ENCODE peak calls at places on chromosomes 6 and 20, in seven cellular contexts. C is DND-41, M is neural progenitor cell, E is HCT116, U is PC-3, Z is hepatocyte, N is IMR-90. O is an unnamed sample.

GRCh38 chr6:137155830-137156229 is 17.6 kb downstream of the IL22RA2 start:
- DNase-seq in C (peak), N (no peak), M (no peak), Z (no peak), U (peak), E (no peak), O (peak)

GRCh38 chr6:41000248-41000647 is 38.8 kb downstream of the UNC5CL start:
- DNase-seq in C (no peak), U (no peak), E (no peak), N (no peak), M (no peak), Z (no peak), O (no peak)

GRCh38 chr6:37496951-37497885 is 2.5 kb downstream of the CCDC167 start:
- DNase-seq in N (no peak), E (no peak), M (no peak), U (no peak), C (no peak), Z (no peak), O (no peak)

GRCh38 chr6:113385020-113385431 is 472.1 kb upstream of the MARCKS start:
- DNase-seq in U (peak), C (no peak), Z (no peak), M (no peak), E (no peak), N (peak), O (peak)

GRCh38 chr6:150119256-150119655 is 23.6 kb upstream of the PPP1R14C start:
- DNase-seq in C (peak), U (no peak), N (no peak), M (no peak), Z (no peak), E (no peak), O (peak)

GRCh38 chr6:34990971-34991560 is 102.0 kb downstream of the ANKS1A start:
- DNase-seq in U (peak), N (peak), M (no peak), E (no peak), C (no peak), Z (no peak), O (peak)

GRCh38 chr6:161721511-161721910 is 447.6 kb upstream of the AGPAT4 start:
- DNase-seq in N (no peak), C (no peak), Z (no peak), M (peak), E (no peak), U (no peak), O (no peak)

GRCh38 chr6:117919775-117920492 is 12.9 kb downstream of the SLC35F1 start:
- DNase-seq in E (no peak), N (no peak), C (no peak), M (peak), U (no peak), Z (peak), O (no peak)

GRCh38 chr6:2376429-2377355 is 131.3 kb upstream of the GMDS start:
- DNase-seq in M (no peak), E (peak), C (no peak), Z (peak), U (peak), N (peak), O (peak)

GRCh38 chr6:28167068-28167467 is 25.4 kb downstream of the ZKSCAN8 start:
- DNase-seq in Z (no peak), C (no peak), M (no peak), U (peak), E (no peak), N (peak), O (peak)

GRCh38 chr6:37302086-37302686 is 44.2 kb upstream of the TMEM217 start:
- DNase-seq in N (no peak), C (peak), Z (no peak), M (no peak), E (no peak), U (no peak), O (no peak)

GRCh38 chr6:137677714-137678113 is 183.5 kb upstream of the OLIG3 start:
- DNase-seq in N (no peak), C (no peak), U (no peak), M (no peak), E (no peak), Z (no peak), O (no peak)

GRCh38 chr6:165081944-165082532 is 227.4 kb downstream of the C6orf118 start:
- DNase-seq in M (no peak), N (no peak), E (no peak), Z (no peak), U (no peak), C (no peak), O (no peak)

GRCh38 chr6:139534472-139535115 is 160.1 kb upstream of the CITED2 start:
- DNase-seq in E (no peak), U (no peak), C (no peak), M (no peak), N (no peak), Z (no peak), O (no peak)

GRCh38 chr6:6856538-6857523 is 250.9 kb upstream of the RREB1 start:
- DNase-seq in U (peak), E (no peak), C (peak), M (peak), Z (peak), N (peak), O (no peak)

GRCh38 chr20:9059931-9060330 is 9.0 kb upstream of the PLCB4 start:
- DNase-seq in M (no peak), E (no peak), U (peak), C (no peak), N (peak), Z (no peak), O (peak)

GRCh38 chr20:44646641-44647274 is 4.7 kb downstream of the ADA start:
- DNase-seq in Z (no peak), C (peak), M (no peak), U (peak), E (no peak), N (peak), O (peak)

GRCh38 chr6:159098636-159099106 is 53.9 kb upstream of the TAGAP start:
- DNase-seq in U (no peak), E (no peak), M (no peak), N (no peak), C (no peak), Z (no peak), O (no peak)

GRCh38 chr6:54114991-54115390 is 3.7 kb downstream of the MLIP start:
- DNase-seq in E (no peak), M (no peak), N (no peak), C (no peak), Z (no peak), U (no peak), O (no peak)

GRCh38 chr20:62381842-62382241 is 5.1 kb upstream of the RPS21 start:
- DNase-seq in C (no peak), N (no peak), Z (no peak), U (no peak), M (no peak), E (no peak), O (no peak)

GRCh38 chr20:16846011-16846410 is 97.9 kb downstream of the OTOR start:
- DNase-seq in U (no peak), N (peak), Z (no peak), M (no peak), E (no peak), C (no peak), O (peak)

GRCh38 chr6:107118976-107119375 is 3.7 kb upstream of the BEND3 start:
- DNase-seq in U (no peak), N (no peak), C (peak), Z (no peak), E (no peak), M (no peak), O (no peak)

GRCh38 chr20:1196634-1197033 is 6.6 kb upstream of the C20orf202 start:
- DNase-seq in Z (no peak), N (no peak), M (no peak), U (no peak), E (no peak), C (no peak), O (no peak)

GRCh38 chr6:137261393-137262154 is 42.4 kb upstream of the IFNGR1 start:
- DNase-seq in U (peak), N (peak), M (no peak), Z (peak), E (no peak), C (no peak), O (peak)

GRCh38 chr6:33623895-33624381 is 2.8 kb downstream of the ITPR3 start:
- DNase-seq in Z (no peak), U (no peak), M (no peak), C (no peak), N (no peak), E (no peak), O (no peak)

GRCh38 chr20:38883081-38883980 is 42.9 kb upstream of the FAM83D start:
- DNase-seq in U (no peak), N (peak), E (no peak), M (no peak), C (no peak), Z (no peak), O (no peak)

GRCh38 chr6:138386897-138387296 is 9.2 kb downstream of the SMIM28 start:
- DNase-seq in E (no peak), C (no peak), N (no peak), M (no peak), U (no peak), Z (no peak), O (no peak)

GRCh38 chr6:137571854-137572253 is 77.7 kb upstream of the OLIG3 start:
- DNase-seq in C (peak), N (peak), E (peak), Z (peak), U (peak), M (peak), O (no peak)

GRCh38 chr6:99241905-99242534 is 107.5 kb downstream of the FAXC start:
- DNase-seq in E (peak), M (peak), Z (peak), N (peak), C (peak), U (peak), O (peak)

GRCh38 chr20:62768815-62769287 is 27.4 kb upstream of the MRGBP start:
- DNase-seq in Z (peak), C (no peak), E (no peak), U (no peak), N (peak), M (no peak), O (peak)

GRCh38 chr6:6851059-6851658 is 256.6 kb upstream of the RREB1 start:
- DNase-seq in Z (peak), C (no peak), U (peak), M (no peak), N (peak), E (peak), O (peak)

GRCh38 chr6:170291271-170292110 is 613 bp upstream of the DLL1 start:
- DNase-seq in U (peak), C (peak), E (no peak), M (peak), N (no peak), Z (peak), O (no peak)

GRCh38 chr6:63943826-63944225 is 308.2 kb downstream of the PHF3 start:
- DNase-seq in N (no peak), M (peak), C (no peak), U (no peak), Z (no peak), E (no peak), O (no peak)

DNA sequence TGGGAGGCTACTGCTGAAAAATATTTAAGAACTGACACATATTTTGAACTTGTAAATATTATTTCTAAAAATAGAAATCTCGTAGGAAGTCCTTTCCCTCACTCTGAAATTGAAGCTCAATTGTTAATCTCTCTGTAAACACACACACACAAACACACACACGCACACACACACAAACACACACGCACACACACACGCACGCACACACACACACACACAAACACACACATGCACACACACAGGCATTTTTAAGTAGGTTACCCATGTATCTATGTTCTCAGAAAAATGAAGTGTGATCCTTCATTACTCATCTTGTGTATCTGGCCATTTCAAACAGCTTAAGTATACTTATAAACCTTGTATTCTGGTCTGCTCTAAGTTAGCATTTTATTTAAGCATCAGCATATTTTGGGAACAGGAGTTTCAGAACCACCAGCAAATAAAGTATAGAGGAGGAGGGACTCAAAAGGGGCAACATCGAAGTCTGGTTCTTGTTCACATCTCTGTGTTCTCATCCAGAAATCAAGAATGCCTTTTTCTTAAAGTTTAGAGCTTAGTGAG is 11.6 kb downstream of the CCN6 start:
- DNase-seq in U (no peak), Z (no peak), N (peak), M (no peak), E (no peak), C (no peak), O (no peak)
- H2AFZ ChIP-seq in U (no peak), Z (no peak), N (no peak), M (no peak), E (no peak), C (no peak), O (no peak)

GRCh38 chr20:31256959-31257358 is 505 bp upstream of the DEFB115 start:
- DNase-seq in M (no peak), N (no peak), U (no peak), E (no peak), C (no peak), Z (no peak), O (no peak)

GRCh38 chr20:31257364-31257763 is at the start of gene DEFB115:
- DNase-seq in C (no peak), E (no peak), U (peak), N (no peak), M (no peak), Z (no peak), O (no peak)

DNA sequence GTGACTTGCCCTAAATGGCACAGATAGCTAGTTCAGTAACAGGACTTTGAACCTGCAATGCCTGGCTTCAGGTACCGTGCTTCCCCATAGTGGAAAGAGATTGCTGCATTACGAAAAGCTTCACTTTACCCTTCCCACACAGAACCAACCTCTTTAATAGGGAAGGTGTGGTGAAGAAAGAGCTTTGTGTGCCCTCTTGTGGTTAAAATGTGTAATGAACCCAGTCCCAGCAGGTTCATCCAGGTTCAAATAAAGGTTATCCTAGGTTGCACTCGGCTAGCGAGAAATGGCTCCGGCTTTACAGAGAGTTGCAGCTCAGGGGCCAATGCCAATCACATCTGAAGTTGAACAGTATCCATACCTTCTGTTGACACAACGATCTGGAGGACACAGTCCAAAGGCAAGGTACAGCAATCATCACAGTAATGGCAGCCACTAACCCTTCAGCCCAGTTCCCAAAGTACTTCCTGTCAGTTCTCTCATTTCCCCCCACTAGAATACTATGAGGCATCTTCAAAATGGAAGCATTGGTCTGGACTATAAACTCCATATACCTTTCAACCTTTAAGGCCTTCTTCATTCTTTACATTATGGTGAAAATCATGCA is 3.0 kb downstream of the DEFB115 start:
- DNase-seq in M (no peak), E (peak), U (peak), C (peak), N (no peak), Z (peak), O (no peak)
- TF ChIP-seq CTCF in M (peak), E (peak), U (peak), C (peak), N (peak), Z (peak), O (peak)

GRCh38 chr6:90184334-90185298 is 112.0 kb downstream of the BACH2 start:
- DNase-seq in E (peak), U (peak), C (no peak), Z (peak), N (peak), M (no peak), O (peak)
- H3K27ac ChIP-seq in E (no peak), U (no peak), C (no peak), Z (peak), N (no peak), M (no peak), O (no peak)

GRCh38 chr6:22362361-22362760 is 65.5 kb upstream of the PRL start:
- DNase-seq in Z (no peak), M (no peak), E (no peak), C (no peak), N (no peak), U (peak), O (no peak)
- H2AFZ ChIP-seq in Z (no peak), M (peak), E (no peak), C (no peak), N (no peak), U (no peak), O (no peak)

GRCh38 chr6:135182120-135182992 is 1.2 kb downstream of the MYB start:
- DNase-seq in C (peak), E (no peak), Z (peak), U (peak), N (no peak), M (peak), O (no peak)

GRCh38 chr6:135182993-135183531 is 2.0 kb downstream of the MYB start:
- DNase-seq in E (no peak), U (peak), Z (peak), N (no peak), C (peak), M (peak), O (no peak)

GRCh38 chr6:135185483-135185882 is 4.4 kb downstream of the MYB start:
- DNase-seq in E (no peak), U (no peak), M (no peak), C (no peak), N (no peak), Z (no peak), O (no peak)

GRCh38 chr6:135181333-135182119 is 418 bp downstream of the MYB start:
- DNase-seq in E (no peak), N (no peak), U (no peak), Z (peak), C (peak), M (peak), O (no peak)

GRCh38 chr6:135183532-135184440 is 2.7 kb downstream of the MYB start:
- DNase-seq in E (peak), C (peak), U (peak), Z (peak), M (peak), N (peak), O (peak)
- TF ChIP-seq CTCF in E (peak), C (peak), U (peak), Z (peak), M (peak), N (peak), O (peak)

DNA sequence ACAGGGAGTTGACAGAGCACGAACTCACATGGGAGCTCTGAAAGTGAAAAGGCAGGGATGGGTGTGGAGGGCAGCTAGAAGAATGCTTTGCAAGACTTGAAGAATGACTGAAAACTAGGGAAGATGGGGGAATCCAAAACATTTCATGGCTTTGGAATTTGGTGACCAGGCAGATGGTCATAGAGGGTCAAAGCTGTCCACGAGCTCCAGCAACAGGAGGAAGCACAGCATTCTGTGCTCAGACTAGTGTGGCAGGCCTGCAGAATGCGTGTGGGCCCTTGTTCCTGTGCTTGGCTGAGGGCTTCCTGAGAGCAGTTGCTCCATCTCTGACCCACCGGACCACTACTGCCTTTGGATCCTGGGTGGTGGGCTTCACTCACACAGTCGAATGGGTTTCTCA is 100.8 kb downstream of the SGK1 start:
- DNase-seq in E (no peak), C (no peak), U (no peak), N (peak), M (no peak), Z (no peak), O (peak)
- H3K27ac ChIP-seq in E (no peak), C (no peak), U (no peak), N (no peak), M (no peak), Z (no peak), O (no peak)

GRCh38 chr6:26217714-26218075 is 130.5 kb downstream of the HFE start:
- DNase-seq in U (peak), M (peak), Z (no peak), C (peak), E (no peak), N (no peak), O (no peak)

GRCh38 chr6:26216015-26216885 is 129.0 kb downstream of the HFE start:
- DNase-seq in E (no peak), U (peak), C (peak), Z (peak), N (peak), M (peak), O (peak)

GRCh38 chr6:26218824-26219223 is 131.6 kb downstream of the HFE start:
- DNase-seq in N (no peak), C (no peak), M (no peak), Z (no peak), U (no peak), E (no peak), O (no peak)

GRCh38 chr6:26215200-26216014 is 128.2 kb downstream of the HFE start:
- DNase-seq in C (peak), E (no peak), U (peak), M (peak), N (peak), Z (no peak), O (no peak)

GRCh38 chr6:26216886-26217713 is 129.9 kb downstream of the HFE start:
- DNase-seq in Z (peak), E (no peak), N (peak), U (no peak), M (peak), C (peak), O (peak)
- H2AFZ ChIP-seq in Z (peak), E (no peak), N (peak), U (no peak), M (no peak), C (no peak), O (peak)